ENCODE peak calls at places on chromosomes 2 and 18, in six cellular contexts. X is GM12891, V is GM12878, U is K562, C is HepG2, M is GM12892. E is an unnamed sample.

GRCh38 chr18:79866889-79867574 is 69.3 kb downstream of the KCNG2 start:
- DNase-seq in X (no peak), V (no peak), U (no peak), C (no peak), M (no peak), E (no peak)

GRCh38 chr18:50203801-50204604 is 9.1 kb upstream of the MYO5B start:
- DNase-seq in X (no peak), V (no peak), U (peak), C (peak), M (no peak), E (peak)

GRCh38 chr2:24007693-24008092 is 2.2 kb upstream of the MFSD2B start:
- DNase-seq in X (no peak), V (no peak), U (no peak), C (peak), M (no peak), E (no peak)

GRCh38 chr2:172106128-172106961 is 3.6 kb upstream of the DLX2 start:
- DNase-seq in X (peak), V (no peak), U (no peak), C (peak), M (no peak), E (peak)

GRCh38 chr18:63237911-63238710 is 81.5 kb downstream of the BCL2 start:
- DNase-seq in X (no peak), V (no peak), U (no peak), C (peak), M (no peak), E (no peak)

GRCh38 chr18:35463050-35463449 is 34.7 kb downstream of the INO80C start:
- DNase-seq in X (no peak), V (no peak), U (no peak), C (no peak), M (no peak), E (peak)

GRCh38 chr2:31770718-31771117 is 190.0 kb upstream of the SRD5A2 start:
- DNase-seq in X (no peak), V (no peak), U (no peak), C (no peak), M (no peak), E (no peak)

GRCh38 chr2:100739735-100740432 is 80.1 kb upstream of the NPAS2 start:
- DNase-seq in X (no peak), V (no peak), U (peak), C (no peak), M (no peak), E (no peak)

GRCh38 chr2:129056309-129056958 is 737.8 kb upstream of the HS6ST1 start:
- DNase-seq in X (no peak), V (no peak), U (no peak), C (no peak), M (no peak), E (no peak)

GRCh38 chr2:216643986-216644662 is 10.9 kb downstream of the IGFBP2 start:
- DNase-seq in X (no peak), V (no peak), U (no peak), C (no peak), M (no peak), E (no peak)

GRCh38 chr2:189142893-189143759 is 36.4 kb downstream of the COL5A2 start:
- DNase-seq in X (peak), V (peak), U (peak), C (peak), M (peak), E (no peak)

GRCh38 chr2:230472619-230473018 is 56.6 kb downstream of the SP100 start:
- DNase-seq in X (no peak), V (peak), U (no peak), C (no peak), M (no peak), E (no peak)

GRCh38 chr2:159506764-159507406 is 109.5 kb downstream of the BAZ2B start:
- DNase-seq in X (no peak), V (no peak), U (no peak), C (no peak), M (no peak), E (no peak)

GRCh38 chr2:48148841-48149240 is 242.5 kb upstream of the FBXO11 start:
- DNase-seq in X (no peak), V (no peak), U (peak), C (no peak), M (no peak), E (peak)

GRCh38 chr2:128682266-128682665 is 363.6 kb upstream of the HS6ST1 start:
- DNase-seq in X (no peak), V (no peak), U (no peak), C (no peak), M (no peak), E (no peak)

GRCh38 chr2:19320813-19321212 is 37.6 kb downstream of the OSR1 start:
- DNase-seq in X (no peak), V (no peak), U (no peak), C (no peak), M (no peak), E (no peak)

GRCh38 chr2:103008586-103008985 is 246.8 kb downstream of the TMEM182 start:
- DNase-seq in X (no peak), V (no peak), U (no peak), C (peak), M (no peak), E (no peak)

GRCh38 chr2:241501551-241501950 is 6.8 kb downstream of the STK25 start:
- DNase-seq in X (no peak), V (no peak), U (no peak), C (no peak), M (no peak), E (peak)
- TF ChIP-seq TAF1 in X (no peak), V (no peak), U (no peak), C (no peak), M (no peak), E (no peak)

DNA sequence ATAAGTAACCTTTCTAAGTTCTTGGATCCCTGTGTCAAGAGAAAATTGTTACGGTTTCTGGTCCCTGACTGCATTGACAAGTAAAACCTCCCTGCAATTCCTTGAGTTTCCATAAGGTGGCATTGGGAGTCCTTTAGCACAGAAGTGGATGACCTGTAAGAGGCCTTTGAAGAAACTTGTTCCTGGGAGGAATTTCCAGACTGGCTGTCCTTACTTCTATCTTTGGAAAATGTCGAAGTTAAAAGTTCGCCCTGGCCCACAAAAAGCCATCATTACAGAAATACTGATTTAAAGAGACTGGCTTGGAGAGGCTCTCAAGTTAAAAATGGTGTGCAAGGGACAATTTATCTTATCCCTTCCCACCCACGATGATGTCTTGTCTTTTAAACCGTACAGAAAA is 218.4 kb downstream of the CDH20 start:
- DNase-seq in X (peak), V (peak), U (peak), C (peak), M (peak), E (peak)
- TF ChIP-seq TAF1 in X (no peak), V (no peak), U (no peak), C (no peak), M (no peak), E (no peak)

GRCh38 chr18:66873899-66874298 is 270.0 kb upstream of the CDH19 start:
- DNase-seq in X (no peak), V (no peak), U (no peak), C (peak), M (no peak), E (no peak)

GRCh38 chr18:66874375-66874774 is 270.5 kb upstream of the CDH19 start:
- DNase-seq in X (no peak), V (no peak), U (no peak), C (peak), M (no peak), E (no peak)

GRCh38 chr18:66874812-66875474 is 271.1 kb upstream of the CDH19 start:
- DNase-seq in X (no peak), V (no peak), U (no peak), C (peak), M (no peak), E (no peak)

GRCh38 chr18:66867653-66868052 is 263.8 kb upstream of the CDH19 start:
- DNase-seq in X (no peak), V (no peak), U (no peak), C (no peak), M (no peak), E (no peak)

GRCh38 chr18:66872277-66872676 is 268.4 kb upstream of the CDH19 start:
- DNase-seq in X (no peak), V (no peak), U (no peak), C (no peak), M (no peak), E (peak)
- TF ChIP-seq TAF1 in X (no peak), V (no peak), U (no peak), C (no peak), M (no peak), E (no peak)

GRCh38 chr2:182962641-182963040 is 75.6 kb downstream of the NCKAP1 start:
- DNase-seq in X (no peak), V (no peak), U (no peak), C (no peak), M (no peak), E (no peak)
- TF ChIP-seq TAF1 in X (no peak), V (no peak), U (no peak), C (no peak), M (no peak), E (no peak)

GRCh38 chr2:149741646-149742045 is 154.1 kb upstream of the MMADHC start:
- DNase-seq in X (no peak), V (no peak), U (no peak), C (no peak), M (no peak), E (no peak)
- TF ChIP-seq TAF1 in X (no peak), V (no peak), U (no peak), C (no peak), M (no peak), E (no peak)